ENCODE peak calls at places on chromosome 19, in four cellular contexts. D is uterus; G is CD8-positive, alpha-beta T cell; Y is right atrium auricular region. R is an unnamed sample.

GRCh38 chr19:35109395-35110112 is 6.1 kb upstream of the FXYD3 start:
- DNase-seq in D (no peak), G (no peak), Y (no peak), R (no peak)

GRCh38 chr19:46049597-46049996 is 8.8 kb upstream of the IGFL4 start:
- DNase-seq in D (no peak), G (no peak), Y (no peak), R (no peak)

GRCh38 chr19:29528946-29529645 is 3.3 kb downstream of the VSTM2B start:
- DNase-seq in D (no peak), G (no peak), Y (no peak), R (no peak)

GRCh38 chr19:35015576-35016351 is 14.5 kb upstream of the SCN1B start:
- DNase-seq in D (peak; percentile 71), G (no peak), Y (no peak), R (no peak)

GRCh38 chr19:18718015-18718526 is 34.6 kb downstream of the CRTC1 start:
- DNase-seq in D (no peak), G (no peak), Y (no peak), R (no peak)

GRCh38 chr19:40510526-40511115 is 43.8 kb downstream of the SPTBN4 start:
- DNase-seq in D (no peak), G (no peak), Y (no peak), R (no peak)

GRCh38 chr19:38173324-38174041 is 50.5 kb downstream of the DPF1 start:
- DNase-seq in D (no peak), G (no peak), Y (peak; percentile 73), R (no peak)

GRCh38 chr19:4724252-4724514 is 541 bp upstream of the DPP9 start:
- DNase-seq in D (no peak), G (no peak), Y (no peak), R (no peak)

GRCh38 chr19:44685877-44686276 is 13.1 kb upstream of the CEACAM16 start:
- DNase-seq in D (no peak), G (no peak), Y (no peak), R (no peak)

GRCh38 chr19:10510301-10510802 is 6.9 kb downstream of the S1PR5 start:
- DNase-seq in D (no peak), G (peak; percentile 68), Y (no peak), R (no peak)

GRCh38 chr19:7977021-7977722 is 28.3 kb downstream of the ELAVL1 start:
- DNase-seq in D (no peak), G (no peak), Y (no peak), R (no peak)

GRCh38 chr19:54707932-54708331 is 16.3 kb upstream of the KIR3DL3 start:
- DNase-seq in D (no peak), G (peak; percentile 23), Y (peak; percentile 44), R (no peak)

GRCh38 chr19:19540707-19541515 is 2.8 kb downstream of the CILP2 start:
- DNase-seq in D (no peak), G (peak; percentile 72), Y (no peak), R (no peak)

GRCh38 chr19:10639836-10640235 is 14.3 kb upstream of the ILF3 start:
- DNase-seq in D (no peak), G (no peak), Y (no peak), R (no peak)

GRCh38 chr19:4829001-4829712 is 2.4 kb downstream of the TICAM1 start:
- DNase-seq in D (no peak), G (no peak), Y (no peak), R (no peak)

GRCh38 chr19:10520652-10521318 is 3.5 kb upstream of the S1PR5 start:
- DNase-seq in D (no peak), G (no peak), Y (no peak), R (no peak)

GRCh38 chr19:4390017-4390861 is 10.1 kb downstream of the SH3GL1 start:
- DNase-seq in D (no peak), G (no peak), Y (no peak), R (no peak)

GRCh38 chr19:42207767-42208259 is 9.7 kb downstream of the DEDD2 start:
- DNase-seq in D (no peak), G (peak; percentile 35), Y (no peak), R (peak; percentile 47)

GRCh38 chr19:55358943-55359908 is 3.8 kb downstream of the GARIN5B start:
- DNase-seq in D (no peak), G (no peak), Y (no peak), R (no peak)

GRCh38 chr19:56092685-56093631 is 28.1 kb downstream of the ZNF787 start:
- DNase-seq in D (no peak), G (no peak), Y (no peak), R (no peak)

GRCh38 chr19:41617941-41618730 is 8.7 kb downstream of the CEACAM4 start:
- DNase-seq in D (no peak), G (no peak), Y (no peak), R (no peak)

GRCh38 chr19:11365557-11366117 is 8.8 kb upstream of the SWSAP1 start:
- DNase-seq in D (no peak), G (no peak), Y (no peak), R (no peak)

GRCh38 chr19:39405261-39405912 is 1.3 kb upstream of the ZFP36 start:
- DNase-seq in D (no peak), G (no peak), Y (peak; percentile 59), R (no peak)

GRCh38 chr19:42472402-42473147 is 29.8 kb upstream of the CXCL17 start:
- DNase-seq in D (no peak), G (no peak), Y (no peak), R (no peak)

GRCh38 chr19:400976-401835 is 7.7 kb downstream of the C2CD4C start:
- DNase-seq in D (no peak), G (no peak), Y (no peak), R (no peak)
- TF ChIP-seq CTCF in D (no peak), G (no peak), Y (no peak), R (no peak)

DNA sequence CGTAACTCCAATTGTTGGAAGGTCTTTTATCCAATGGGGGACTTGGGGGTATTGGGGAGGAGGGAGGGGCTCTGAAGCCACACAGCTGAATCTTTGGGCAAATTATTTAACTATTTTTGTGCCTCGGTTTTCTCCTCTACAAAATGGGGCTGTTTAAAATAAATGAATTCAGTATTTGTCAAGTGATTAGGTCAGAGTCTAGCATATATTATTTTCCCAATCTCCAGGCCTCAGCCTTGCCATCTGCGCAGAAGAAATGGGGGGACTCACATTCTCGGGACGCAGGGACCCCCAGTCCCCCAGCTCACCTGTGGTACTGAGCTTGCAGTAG is 1.5 kb downstream of the TLE5 start:
- DNase-seq in D (no peak), G (no peak), Y (no peak), R (no peak)
- H3K27me3 ChIP-seq in D (no peaks in the 10 kb centered on the region), G (no peaks in the 10 kb centered on the region), Y (no peaks in the 10 kb centered on the region), R (no peaks in the 10 kb centered on the region)

GRCh38 chr19:58097783-58098681 is at the start of gene ZSCAN18:
- DNase-seq in D (peak; percentile 99), G (peak; percentile 97), Y (peak; percentile 99), R (peak; percentile 80)
- TF ChIP-seq CTCF in D (no peak), G (no peak), Y (no peak), R (no peak)

DNA sequence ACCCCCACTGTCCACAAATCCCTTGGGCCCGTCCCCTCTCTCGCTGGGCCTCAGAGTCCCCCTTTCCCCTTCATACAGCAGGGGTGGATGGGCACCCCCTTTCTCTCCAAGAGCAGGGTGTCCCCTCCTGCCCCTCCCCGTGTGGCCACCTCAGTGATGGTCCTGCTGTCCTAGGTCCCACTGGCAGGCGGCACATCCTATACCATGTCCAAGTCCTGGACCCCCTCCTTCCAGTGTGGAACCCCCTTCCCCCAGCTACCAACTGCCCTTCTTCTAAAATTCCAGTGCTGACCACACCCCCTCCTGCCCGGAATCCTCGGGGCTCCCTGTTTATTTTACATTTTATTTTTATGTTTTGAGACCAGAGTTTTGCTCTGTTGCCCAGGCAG is 812 bp upstream of the CPAMD8 start:
- DNase-seq in D (no peak), G (no peak), Y (no peak), R (no peak)
- H3K27me3 ChIP-seq in D (no peaks in the 10 kb centered on the region), G (no peaks in the 10 kb centered on the region), Y (peaks cover 11% of the 10 kb centered on the region), R (peaks cover 30% of the 10 kb centered on the region)

GRCh38 chr19:16899566-16900075 is 10.8 kb downstream of the F2RL3 start:
- DNase-seq in D (no peak), G (no peak), Y (no peak), R (no peak)
- TF ChIP-seq CTCF in D (no peak), G (no peak), Y (peak; percentile 62), R (peak; percentile 51)

DNA sequence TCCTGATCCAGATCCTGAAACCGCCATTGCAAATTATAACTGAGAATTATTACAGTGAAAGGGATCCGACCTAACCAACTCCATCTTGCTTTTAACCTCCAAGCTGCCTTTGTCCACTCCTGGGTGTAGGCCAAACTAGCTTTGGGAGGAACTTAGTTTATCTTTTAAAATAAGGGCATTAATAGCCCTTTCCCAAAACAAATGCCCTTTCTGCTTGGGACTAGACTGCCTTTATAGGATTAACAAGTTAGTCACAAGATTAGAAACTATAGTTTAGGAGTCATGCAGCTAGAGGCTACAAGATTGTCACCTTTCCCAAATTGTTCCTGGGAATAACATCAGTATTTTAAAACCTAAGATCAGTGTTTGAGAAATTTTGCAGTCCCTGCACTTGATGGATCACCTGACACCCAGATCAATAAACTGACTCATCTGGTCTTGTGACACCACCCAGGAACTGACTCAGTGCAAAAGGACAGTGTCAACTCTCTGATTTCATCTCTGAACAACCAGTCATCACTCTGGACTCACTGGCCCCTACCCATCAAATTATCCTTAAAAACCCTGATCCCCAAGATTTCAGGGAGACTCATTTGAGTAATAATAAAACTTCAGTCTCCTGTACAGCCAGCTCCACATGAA is 4.1 kb upstream of the ZNF841 start:
- DNase-seq in D (no peak), G (no peak), Y (no peak), R (no peak)
- H3K27me3 ChIP-seq in D (no peaks in the 10 kb centered on the region), G (no peaks in the 10 kb centered on the region), Y (no peaks in the 10 kb centered on the region), R (no peaks in the 10 kb centered on the region)

GRCh38 chr19:5892772-5893275 is 10.8 kb downstream of the NDUFA11 start:
- DNase-seq in D (no peak), G (no peak), Y (no peak), R (no peak)
- TF ChIP-seq CTCF in D (no peak), G (no peak), Y (peak; percentile 9), R (no peak)

GRCh38 chr19:48540110-48540509 is 11.9 kb upstream of the SULT2B1 start:
- DNase-seq in D (no peak), G (no peak), Y (no peak), R (no peak)

GRCh38 chr19:48544856-48545750 is 6.9 kb upstream of the SULT2B1 start:
- DNase-seq in D (no peak), G (no peak), Y (no peak), R (no peak)

GRCh38 chr19:48543121-48543710 is 8.8 kb upstream of the SULT2B1 start:
- DNase-seq in D (no peak), G (no peak), Y (no peak), R (no peak)

GRCh38 chr19:48539503-48540096 is 12.4 kb upstream of the SULT2B1 start:
- DNase-seq in D (no peak), G (no peak), Y (no peak), R (no peak)

DNA sequence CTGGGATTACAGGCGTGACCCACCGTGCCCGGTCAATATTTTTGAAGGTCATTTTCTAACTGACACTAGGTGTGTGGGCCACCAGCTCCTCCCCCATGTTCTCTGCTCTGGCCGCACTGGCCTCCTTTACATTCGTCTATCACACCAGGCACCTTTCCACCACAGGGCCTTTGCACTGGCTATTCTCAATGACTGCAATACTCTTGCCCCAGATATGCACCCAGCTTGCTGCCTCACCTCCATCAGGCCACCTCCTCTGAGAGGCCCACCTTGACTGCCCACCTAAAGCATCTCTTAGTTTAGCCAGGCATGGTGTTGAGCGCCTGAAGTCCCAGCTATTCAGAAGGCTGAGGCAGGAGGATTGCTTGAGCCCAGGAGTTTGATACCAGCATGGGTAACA is 10.2 kb upstream of the SULT2B1 start:
- DNase-seq in D (no peak), G (no peak), Y (no peak), R (no peak)
- H3K27me3 ChIP-seq in D (no peaks in the 10 kb centered on the region), G (no peaks in the 10 kb centered on the region), Y (no peaks in the 10 kb centered on the region), R (no peaks in the 10 kb centered on the region)

R was measured in kidney epithelial cell.